ENCODE peak calls at places on chromosomes 12 and 14, in ten cellular contexts. V is right lobe of liver; X is suprapubic skin; F is upper lobe of right lung; I is mammary epithelial cell; S is CD8-positive, alpha-beta T cell; R is breast epithelium; B is GM23248; W is sigmoid colon; G is GM23338. J is an unnamed sample.

GRCh38 chr12:66188584-66189475 is at the start of gene IRAK3:
- DNase-seq in V (peak; percentile 84), X (peak; percentile 96), F (peak; percentile 96), I (peak; percentile 37), S (peak; percentile 5), R (peak; percentile 70), B (peak; percentile 82), W (peak; percentile 95), G (peak; percentile 69), J (peak; percentile 95)

GRCh38 chr14:58574623-58575022 is 63.1 kb upstream of the DACT1 start:
- DNase-seq in V (no peak), X (no peak), F (no peak), I (no peak), S (no peak), R (no peak), B (peak; percentile 6), W (no peak), G (peak; percentile 71), J (no peak)

GRCh38 chr14:76456891-76457586 is 81.1 kb downstream of the ESRRB start:
- DNase-seq in V (no peak), X (no peak), F (no peak), I (no peak), S (no peak), R (no peak), B (no peak), W (no peak), G (no peak), J (no peak)

GRCh38 chr14:70665448-70666363 is 24.0 kb downstream of the TTC9 start:
- DNase-seq in V (peak; percentile 77), X (peak; percentile 72), F (peak; percentile 75), I (peak; percentile 79), S (no peak), R (peak; percentile 90), B (peak; percentile 49), W (no peak), G (no peak), J (no peak)

GRCh38 chr12:106113042-106113441 is 25.7 kb downstream of the NUAK1 start:
- DNase-seq in V (no peak), X (no peak), F (no peak), I (peak; percentile 71), S (no peak), R (no peak), B (peak; percentile 93), W (no peak), G (no peak), J (no peak)

GRCh38 chr12:88242161-88242925 is 100.2 kb downstream of the TMTC3 start:
- DNase-seq in V (no peak), X (no peak), F (no peak), I (peak; percentile 95), S (no peak), R (no peak), B (peak; percentile 96), W (peak; percentile 71), G (no peak), J (peak; percentile 68)

GRCh38 chr14:53399057-53399456 is 245.9 kb upstream of the DDHD1 start:
- DNase-seq in V (no peak), X (no peak), F (no peak), I (no peak), S (no peak), R (no peak), B (peak; percentile 42), W (no peak), G (peak; percentile 91), J (no peak)

GRCh38 chr14:59022144-59022543 is 166.3 kb upstream of the DAAM1 start:
- DNase-seq in V (no peak), X (no peak), F (no peak), I (no peak), S (no peak), R (no peak), B (peak; percentile 34), W (no peak), G (peak; percentile 28), J (no peak)

GRCh38 chr12:122125452-122126341 is 47.1 kb downstream of the MLXIP start:
- DNase-seq in V (peak; percentile 65), X (no peak), F (no peak), I (no peak), S (no peak), R (no peak), B (no peak), W (peak; percentile 68), G (no peak), J (no peak)

GRCh38 chr12:122126342-122126635 is 47.7 kb downstream of the IL31 start:
- DNase-seq in V (no peak), X (no peak), F (no peak), I (no peak), S (no peak), R (no peak), B (no peak), W (no peak), G (no peak), J (no peak)

GRCh38 chr12:122123051-122123760 is 44.6 kb downstream of the MLXIP start:
- DNase-seq in V (no peak), X (peak; percentile 82), F (no peak), I (peak; percentile 65), S (peak; percentile 48), R (peak; percentile 67), B (peak; percentile 76), W (peak; percentile 87), G (peak; percentile 95), J (peak; percentile 84)

GRCh38 chr12:122123761-122124145 is 45.2 kb downstream of the MLXIP start:
- DNase-seq in V (no peak), X (no peak), F (no peak), I (no peak), S (no peak), R (no peak), B (no peak), W (peak; percentile 61), G (no peak), J (no peak)

GRCh38 chr12:122124370-122124769 is 45.8 kb downstream of the MLXIP start:
- DNase-seq in V (peak; percentile 78), X (no peak), F (no peak), I (no peak), S (no peak), R (no peak), B (no peak), W (peak; percentile 64), G (no peak), J (no peak)
- H3K4me1 ChIP-seq in V (peaks cover 49% of the 10 kb centered on the region), X (peaks cover 19% of the 10 kb centered on the region), F (peaks cover 30% of the 10 kb centered on the region), I (peaks cover 9% of the 10 kb centered on the region), S (peaks cover 36% of the 10 kb centered on the region), R (no peaks in the 10 kb centered on the region), B (peaks cover 4% of the 10 kb centered on the region), W (no peaks in the 10 kb centered on the region), G (no peaks in the 10 kb centered on the region), J (peaks cover 20% of the 10 kb centered on the region)

DNA sequence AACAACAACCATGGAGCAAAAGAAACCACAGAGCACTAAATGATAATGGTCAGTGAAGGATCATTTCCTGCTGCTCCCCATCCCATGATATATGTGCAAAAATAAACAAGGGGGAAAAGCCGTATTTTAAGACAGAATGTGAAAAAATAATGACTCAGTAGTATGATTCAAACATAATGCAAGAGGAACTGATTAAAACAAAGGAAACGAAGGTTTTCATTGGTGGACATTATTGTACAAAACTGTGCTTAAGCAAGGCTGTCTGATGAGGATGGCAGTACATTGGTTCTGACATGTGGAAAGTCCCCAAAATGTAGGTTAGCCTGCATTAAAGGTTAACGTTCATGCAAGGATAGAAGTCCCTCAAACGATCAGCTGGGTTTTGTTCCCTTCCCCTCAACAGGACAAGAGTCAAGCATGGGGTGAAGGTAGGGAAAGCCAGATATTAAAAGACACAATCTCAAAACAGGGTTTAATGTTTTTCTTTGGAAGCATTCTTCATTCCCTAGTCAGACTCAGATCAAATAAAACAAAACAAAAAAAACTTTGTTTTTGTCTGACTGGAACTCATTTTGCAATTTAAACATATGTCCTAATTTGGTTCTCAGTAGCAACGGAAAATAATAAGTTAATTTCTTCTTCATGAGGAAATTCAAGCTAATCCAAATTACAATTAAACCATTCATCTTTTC is 26.2 kb upstream of the PTGDR start:
- DNase-seq in V (no peak), X (no peak), F (no peak), I (peak; percentile 33), S (no peak), R (no peak), B (peak; percentile 87), W (no peak), G (no peak), J (no peak)
- H3K36me3 ChIP-seq in V (no peaks in the 10 kb centered on the region), X (no peaks in the 10 kb centered on the region), F (no peaks in the 10 kb centered on the region), I (no peaks in the 10 kb centered on the region), S (no peaks in the 10 kb centered on the region), R (no peaks in the 10 kb centered on the region), B (no peaks in the 10 kb centered on the region), W (no peaks in the 10 kb centered on the region), G (no peaks in the 10 kb centered on the region), J (no peaks in the 10 kb centered on the region)

GRCh38 chr14:106562451-106562850 is 1036.1 kb downstream of the TMEM121 start:
- DNase-seq in V (no peak), X (no peak), F (no peak), I (no peak), S (no peak), R (no peak), B (no peak), W (no peak), G (no peak), J (no peak)

DNA sequence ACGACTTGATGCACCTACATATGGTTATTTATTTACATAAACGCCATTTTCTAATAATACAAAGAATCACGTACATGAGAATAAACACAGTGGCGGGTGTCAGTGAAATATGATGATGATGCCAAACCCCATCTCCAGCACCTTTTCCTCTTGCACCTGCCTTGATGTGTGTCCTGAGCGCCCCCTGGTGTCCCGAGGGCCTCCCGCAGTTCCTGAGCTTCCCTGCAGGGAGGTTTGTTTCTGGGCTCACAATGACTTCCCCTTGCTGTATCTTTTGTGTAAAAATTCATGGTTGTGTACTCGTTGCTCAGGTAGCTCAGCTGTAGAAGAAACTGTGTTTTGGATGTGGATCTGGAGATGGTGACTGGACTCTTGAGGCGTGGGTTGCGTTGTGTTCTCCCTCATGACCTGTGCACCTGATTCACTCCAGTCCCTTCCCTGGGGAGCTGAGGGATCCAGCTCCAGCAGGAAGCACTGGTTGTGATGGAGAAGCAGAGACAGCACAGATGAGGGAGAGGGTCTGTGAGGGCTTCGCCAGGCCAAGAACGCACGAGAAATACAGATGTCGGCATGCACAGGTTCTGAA is 1037.8 kb downstream of the TMEM121 start:
- DNase-seq in V (peak; percentile 37), X (no peak), F (peak; percentile 75), I (no peak), S (peak; percentile 36), R (no peak), B (no peak), W (no peak), G (peak; percentile 21), J (no peak)
- H3K4me3 ChIP-seq in V (no peak overlapping the region), X (no peak overlapping the region), F (no peak overlapping the region), I (no peak overlapping the region), S (no peak overlapping the region), R (no peak overlapping the region), B (no peak overlapping the region), W (no peak overlapping the region), G (no peak overlapping the region), J (no peak overlapping the region)

GRCh38 chr14:55074662-55075061 is 23.2 kb downstream of the MAPK1IP1L start:
- DNase-seq in V (no peak), X (no peak), F (no peak), I (no peak), S (no peak), R (no peak), B (peak; percentile 56), W (no peak), G (peak; percentile 18), J (no peak)

GRCh38 chr14:55073856-55074255 is 22.4 kb downstream of the MAPK1IP1L start:
- DNase-seq in V (no peak), X (no peak), F (no peak), I (peak; percentile 49), S (no peak), R (no peak), B (peak; percentile 79), W (no peak), G (no peak), J (no peak)

GRCh38 chr14:55077155-55077554 is 25.7 kb downstream of the MAPK1IP1L start:
- DNase-seq in V (no peak), X (no peak), F (no peak), I (peak; percentile 83), S (no peak), R (no peak), B (peak; percentile 78), W (no peak), G (peak; percentile 35), J (no peak)

GRCh38 chr14:55075628-55076027 is 24.2 kb downstream of the MAPK1IP1L start:
- DNase-seq in V (no peak), X (no peak), F (no peak), I (no peak), S (no peak), R (no peak), B (peak; percentile 74), W (no peak), G (no peak), J (no peak)

DNA sequence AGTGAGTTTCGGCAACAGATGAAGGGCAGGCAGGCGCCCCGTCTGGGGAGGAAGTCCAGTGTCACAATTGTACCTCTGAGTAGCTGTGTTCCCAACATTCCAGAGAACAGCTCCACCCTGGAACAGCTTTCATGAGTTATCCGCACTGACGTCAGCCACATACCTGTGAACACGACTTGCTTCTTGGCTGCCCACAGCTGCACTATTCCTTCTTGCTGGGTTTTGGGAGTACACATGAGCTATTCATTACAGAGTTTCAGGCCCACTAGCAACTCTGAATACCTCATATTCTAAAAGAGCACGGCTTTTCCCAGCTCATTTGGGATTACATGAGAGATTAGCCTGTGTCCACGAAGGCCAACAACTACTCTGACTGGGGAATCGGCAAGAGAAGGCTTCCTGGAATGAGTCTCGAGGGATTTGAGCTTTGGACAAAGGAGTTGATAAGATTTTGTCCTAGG is 26.3 kb downstream of the MAPK1IP1L start:
- DNase-seq in V (no peak), X (no peak), F (peak; percentile 77), I (peak; percentile 93), S (no peak), R (no peak), B (peak; percentile 36), W (no peak), G (no peak), J (no peak)
- H3K4me1 ChIP-seq in V (no peaks in the 10 kb centered on the region), X (peaks cover 33% of the 10 kb centered on the region), F (no peaks in the 10 kb centered on the region), I (peaks cover 36% of the 10 kb centered on the region), S (peaks cover 3% of the 10 kb centered on the region), R (peaks cover 16% of the 10 kb centered on the region), B (peaks cover 32% of the 10 kb centered on the region), W (no peaks in the 10 kb centered on the region), G (no peaks in the 10 kb centered on the region), J (peaks cover 6% of the 10 kb centered on the region)